ENCODE peak calls at places on chromosomes 1 and 21, in ten cellular contexts. One of them, this sample, is unnamed.
A peak's percentile ranks its signal among the peaks of the same experiment; 100 is the strongest.

GRCh38 chr1:233707153-233707905 is 93.4 kb downstream of the KCNK1 start:
- DNase-seq in AG04450: no peak
- DNase-seq in PC-9: peak; percentile 81
- DNase-seq in cardiac muscle cell: peak; percentile 8
- DNase-seq in A549: peak; percentile 69
- DNase-seq in upper lobe of right lung: no peak
- DNase-seq in mammary epithelial cell: peak; percentile 89
- DNase-seq in MM.1S: no peak
- DNase-seq in endothelial cell of umbilical vein: no peak
- DNase-seq in dorsolateral prefrontal cortex: no peak
- DNase-seq in this sample: no peak

GRCh38 chr1:86507935-86508582 is 38.8 kb upstream of the CLCA4 start:
- DNase-seq in AG04450: peak; percentile 11
- DNase-seq in PC-9: no peak
- DNase-seq in cardiac muscle cell: peak; percentile 70
- DNase-seq in A549: no peak
- DNase-seq in upper lobe of right lung: no peak
- DNase-seq in mammary epithelial cell: no peak
- DNase-seq in MM.1S: peak; percentile 19
- DNase-seq in endothelial cell of umbilical vein: peak; percentile 28
- DNase-seq in dorsolateral prefrontal cortex: no peak
- DNase-seq in this sample: peak; percentile 30

GRCh38 chr1:174940776-174941175 is 59.0 kb upstream of the CACYBP start:
- DNase-seq in AG04450: no peak
- DNase-seq in PC-9: no peak
- DNase-seq in cardiac muscle cell: no peak
- DNase-seq in A549: no peak
- DNase-seq in upper lobe of right lung: no peak
- DNase-seq in mammary epithelial cell: no peak
- DNase-seq in MM.1S: no peak
- DNase-seq in endothelial cell of umbilical vein: no peak
- DNase-seq in dorsolateral prefrontal cortex: no peak
- DNase-seq in this sample: no peak

GRCh38 chr1:170410391-170411146 is 121.4 kb upstream of the GORAB start:
- DNase-seq in AG04450: no peak
- DNase-seq in PC-9: no peak
- DNase-seq in cardiac muscle cell: peak; percentile 81
- DNase-seq in A549: no peak
- DNase-seq in upper lobe of right lung: no peak
- DNase-seq in mammary epithelial cell: peak; percentile 17
- DNase-seq in MM.1S: no peak
- DNase-seq in endothelial cell of umbilical vein: no peak
- DNase-seq in dorsolateral prefrontal cortex: no peak
- DNase-seq in this sample: no peak

GRCh38 chr1:67618285-67619018 is 66.5 kb upstream of the GADD45A start:
- DNase-seq in AG04450: peak; percentile 87
- DNase-seq in PC-9: no peak
- DNase-seq in cardiac muscle cell: peak; percentile 93
- DNase-seq in A549: no peak
- DNase-seq in upper lobe of right lung: no peak
- DNase-seq in mammary epithelial cell: peak; percentile 96
- DNase-seq in MM.1S: no peak
- DNase-seq in endothelial cell of umbilical vein: peak; percentile 99
- DNase-seq in dorsolateral prefrontal cortex: peak; percentile 44
- DNase-seq in this sample: no peak

GRCh38 chr1:241551759-241552638 is 19.8 kb downstream of the KMO start:
- DNase-seq in AG04450: no peak
- DNase-seq in PC-9: no peak
- DNase-seq in cardiac muscle cell: peak; percentile 57
- DNase-seq in A549: no peak
- DNase-seq in upper lobe of right lung: peak; percentile 64
- DNase-seq in mammary epithelial cell: no peak
- DNase-seq in MM.1S: no peak
- DNase-seq in endothelial cell of umbilical vein: no peak
- DNase-seq in dorsolateral prefrontal cortex: no peak
- DNase-seq in this sample: peak; percentile 54

GRCh38 chr1:110190282-110190929 is 19.7 kb upstream of the KCNC4 start:
- DNase-seq in AG04450: no peak
- DNase-seq in PC-9: peak; percentile 36
- DNase-seq in cardiac muscle cell: no peak
- DNase-seq in A549: no peak
- DNase-seq in upper lobe of right lung: no peak
- DNase-seq in mammary epithelial cell: no peak
- DNase-seq in MM.1S: no peak
- DNase-seq in endothelial cell of umbilical vein: no peak
- DNase-seq in dorsolateral prefrontal cortex: peak; percentile 58
- DNase-seq in this sample: no peak

GRCh38 chr1:183234660-183235476 is 48.8 kb downstream of the LAMC2 start:
- DNase-seq in AG04450: peak; percentile 83
- DNase-seq in PC-9: peak; percentile 81
- DNase-seq in cardiac muscle cell: peak; percentile 98
- DNase-seq in A549: peak; percentile 70
- DNase-seq in upper lobe of right lung: no peak
- DNase-seq in mammary epithelial cell: peak; percentile 99
- DNase-seq in MM.1S: no peak
- DNase-seq in endothelial cell of umbilical vein: peak; percentile 98
- DNase-seq in dorsolateral prefrontal cortex: peak; percentile 42
- DNase-seq in this sample: no peak

GRCh38 chr1:115991909-115992308 is 15.6 kb downstream of the SLC22A15 start:
- DNase-seq in AG04450: no peak
- DNase-seq in PC-9: no peak
- DNase-seq in cardiac muscle cell: no peak
- DNase-seq in A549: no peak
- DNase-seq in upper lobe of right lung: no peak
- DNase-seq in mammary epithelial cell: no peak
- DNase-seq in MM.1S: no peak
- DNase-seq in endothelial cell of umbilical vein: no peak
- DNase-seq in dorsolateral prefrontal cortex: no peak
- DNase-seq in this sample: peak; percentile 11

GRCh38 chr1:12124693-12125421 is 41.9 kb upstream of the TNFRSF1B start:
- DNase-seq in AG04450: peak; percentile 46
- DNase-seq in PC-9: peak; percentile 66
- DNase-seq in cardiac muscle cell: peak; percentile 86
- DNase-seq in A549: peak; percentile 24
- DNase-seq in upper lobe of right lung: peak; percentile 85
- DNase-seq in mammary epithelial cell: peak; percentile 41
- DNase-seq in MM.1S: peak; percentile 54
- DNase-seq in endothelial cell of umbilical vein: peak; percentile 77
- DNase-seq in dorsolateral prefrontal cortex: peak; percentile 76
- DNase-seq in this sample: peak; percentile 73

GRCh38 chr1:18541046-18541795 is 60.5 kb downstream of the KLHDC7A start:
- DNase-seq in AG04450: no peak
- DNase-seq in PC-9: no peak
- DNase-seq in cardiac muscle cell: no peak
- DNase-seq in A549: no peak
- DNase-seq in upper lobe of right lung: peak; percentile 38
- DNase-seq in mammary epithelial cell: no peak
- DNase-seq in MM.1S: no peak
- DNase-seq in endothelial cell of umbilical vein: no peak
- DNase-seq in dorsolateral prefrontal cortex: no peak
- DNase-seq in this sample: no peak

GRCh38 chr1:93516164-93516563 is 68.2 kb downstream of the FNBP1L start:
- DNase-seq in AG04450: no peak
- DNase-seq in PC-9: no peak
- DNase-seq in cardiac muscle cell: no peak
- DNase-seq in A549: no peak
- DNase-seq in upper lobe of right lung: no peak
- DNase-seq in mammary epithelial cell: peak; percentile 32
- DNase-seq in MM.1S: no peak
- DNase-seq in endothelial cell of umbilical vein: no peak
- DNase-seq in dorsolateral prefrontal cortex: no peak
- DNase-seq in this sample: no peak

DNA sequence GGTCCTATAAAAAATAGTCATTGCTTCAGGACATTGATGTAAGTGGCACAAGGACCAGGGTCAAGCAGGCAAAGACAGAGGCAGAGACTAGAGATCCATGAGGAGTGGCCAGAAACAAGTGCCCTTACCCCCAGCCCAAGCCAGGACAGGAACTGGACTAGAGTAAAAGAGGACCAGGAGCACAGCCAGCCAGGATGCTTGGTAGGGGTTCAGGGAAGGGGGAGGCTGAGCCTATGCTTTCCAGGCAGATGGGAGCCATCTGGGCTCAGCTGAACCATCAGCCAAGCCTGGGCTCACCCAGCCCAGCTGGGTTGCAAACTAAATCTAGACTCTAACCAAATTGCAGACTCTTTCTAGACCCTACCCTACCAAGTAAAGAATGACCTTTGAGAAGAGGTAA is 15.2 kb downstream of the PDZK1IP1 start:
- DNase-seq in AG04450: no peak
- DNase-seq in PC-9: no peak
- DNase-seq in cardiac muscle cell: no peak
- DNase-seq in A549: no peak
- DNase-seq in upper lobe of right lung: peak; percentile 44
- DNase-seq in mammary epithelial cell: no peak
- DNase-seq in MM.1S: no peak
- DNase-seq in endothelial cell of umbilical vein: no peak
- DNase-seq in dorsolateral prefrontal cortex: no peak
- DNase-seq in this sample: no peak
- H3K27ac ChIP-seq in AG04450: no peak overlapping the region
- H3K27ac ChIP-seq in PC-9: no peak overlapping the region
- H3K27ac ChIP-seq in cardiac muscle cell: no peak overlapping the region
- H3K27ac ChIP-seq in A549: no peak overlapping the region
- H3K27ac ChIP-seq in upper lobe of right lung: no peak overlapping the region
- H3K27ac ChIP-seq in mammary epithelial cell: no peak overlapping the region
- H3K27ac ChIP-seq in MM.1S: no peak overlapping the region
- H3K27ac ChIP-seq in endothelial cell of umbilical vein: no peak overlapping the region
- H3K27ac ChIP-seq in dorsolateral prefrontal cortex: no peak overlapping the region
- H3K27ac ChIP-seq in this sample: no peak overlapping the region

GRCh38 chr21:34988625-34989024 is 60.5 kb downstream of the RUNX1 start:
- DNase-seq in AG04450: no peak
- DNase-seq in PC-9: no peak
- DNase-seq in cardiac muscle cell: no peak
- DNase-seq in A549: no peak
- DNase-seq in upper lobe of right lung: no peak
- DNase-seq in mammary epithelial cell: no peak
- DNase-seq in MM.1S: no peak
- DNase-seq in endothelial cell of umbilical vein: no peak
- DNase-seq in dorsolateral prefrontal cortex: no peak
- DNase-seq in this sample: no peak
- H3K27ac ChIP-seq in AG04450: no peak overlapping the region
- H3K27ac ChIP-seq in PC-9: no peak overlapping the region
- H3K27ac ChIP-seq in cardiac muscle cell: no peak overlapping the region
- H3K27ac ChIP-seq in A549: no peak overlapping the region
- H3K27ac ChIP-seq in upper lobe of right lung: no peak overlapping the region
- H3K27ac ChIP-seq in mammary epithelial cell: no peak overlapping the region
- H3K27ac ChIP-seq in MM.1S: no peak overlapping the region
- H3K27ac ChIP-seq in endothelial cell of umbilical vein: no peak overlapping the region
- H3K27ac ChIP-seq in dorsolateral prefrontal cortex: no peak overlapping the region
- H3K27ac ChIP-seq in this sample: peak overlapping the region; percentile 48

GRCh38 chr1:36359911-36360310 is 25.8 kb downstream of the STK40 start:
- DNase-seq in AG04450: no peak
- DNase-seq in PC-9: peak; percentile 59
- DNase-seq in cardiac muscle cell: no peak
- DNase-seq in A549: no peak
- DNase-seq in upper lobe of right lung: no peak
- DNase-seq in mammary epithelial cell: peak; percentile 6
- DNase-seq in MM.1S: no peak
- DNase-seq in endothelial cell of umbilical vein: no peak
- DNase-seq in dorsolateral prefrontal cortex: no peak
- DNase-seq in this sample: no peak
- H3K27ac ChIP-seq in AG04450: peak overlapping the region; percentile 47
- H3K27ac ChIP-seq in PC-9: peak overlapping the region; percentile 38
- H3K27ac ChIP-seq in cardiac muscle cell: no peak overlapping the region
- H3K27ac ChIP-seq in A549: no peak overlapping the region
- H3K27ac ChIP-seq in upper lobe of right lung: no peak overlapping the region
- H3K27ac ChIP-seq in mammary epithelial cell: no peak overlapping the region
- H3K27ac ChIP-seq in MM.1S: no peak overlapping the region
- H3K27ac ChIP-seq in endothelial cell of umbilical vein: no peak overlapping the region
- H3K27ac ChIP-seq in dorsolateral prefrontal cortex: no peak overlapping the region
- H3K27ac ChIP-seq in this sample: peak overlapping the region; percentile 52

GRCh38 chr1:204874274-204874673 is 3.6 kb downstream of the NFASC start:
- DNase-seq in AG04450: no peak
- DNase-seq in PC-9: no peak
- DNase-seq in cardiac muscle cell: no peak
- DNase-seq in A549: no peak
- DNase-seq in upper lobe of right lung: no peak
- DNase-seq in mammary epithelial cell: no peak
- DNase-seq in MM.1S: no peak
- DNase-seq in endothelial cell of umbilical vein: no peak
- DNase-seq in dorsolateral prefrontal cortex: no peak
- DNase-seq in this sample: no peak

GRCh38 chr1:204875255-204875654 is 4.6 kb downstream of the NFASC start:
- DNase-seq in AG04450: no peak
- DNase-seq in PC-9: no peak
- DNase-seq in cardiac muscle cell: no peak
- DNase-seq in A549: no peak
- DNase-seq in upper lobe of right lung: no peak
- DNase-seq in mammary epithelial cell: no peak
- DNase-seq in MM.1S: no peak
- DNase-seq in endothelial cell of umbilical vein: no peak
- DNase-seq in dorsolateral prefrontal cortex: no peak
- DNase-seq in this sample: no peak

GRCh38 chr1:204872262-204872881 is 1.7 kb downstream of the NFASC start:
- DNase-seq in AG04450: no peak
- DNase-seq in PC-9: no peak
- DNase-seq in cardiac muscle cell: no peak
- DNase-seq in A549: no peak
- DNase-seq in upper lobe of right lung: no peak
- DNase-seq in mammary epithelial cell: no peak
- DNase-seq in MM.1S: no peak
- DNase-seq in endothelial cell of umbilical vein: no peak
- DNase-seq in dorsolateral prefrontal cortex: peak; percentile 63
- DNase-seq in this sample: no peak

GRCh38 chr1:204873176-204873575 is 2.5 kb downstream of the NFASC start:
- DNase-seq in AG04450: no peak
- DNase-seq in PC-9: no peak
- DNase-seq in cardiac muscle cell: no peak
- DNase-seq in A549: no peak
- DNase-seq in upper lobe of right lung: no peak
- DNase-seq in mammary epithelial cell: no peak
- DNase-seq in MM.1S: no peak
- DNase-seq in endothelial cell of umbilical vein: no peak
- DNase-seq in dorsolateral prefrontal cortex: no peak
- DNase-seq in this sample: no peak

GRCh38 chr1:204873714-204874113 is 3.1 kb downstream of the NFASC start:
- DNase-seq in AG04450: no peak
- DNase-seq in PC-9: no peak
- DNase-seq in cardiac muscle cell: no peak
- DNase-seq in A549: no peak
- DNase-seq in upper lobe of right lung: no peak
- DNase-seq in mammary epithelial cell: no peak
- DNase-seq in MM.1S: no peak
- DNase-seq in endothelial cell of umbilical vein: no peak
- DNase-seq in dorsolateral prefrontal cortex: no peak
- DNase-seq in this sample: no peak
- H3K27ac ChIP-seq in AG04450: no peak overlapping the region
- H3K27ac ChIP-seq in PC-9: no peak overlapping the region
- H3K27ac ChIP-seq in cardiac muscle cell: no peak overlapping the region
- H3K27ac ChIP-seq in A549: no peak overlapping the region
- H3K27ac ChIP-seq in upper lobe of right lung: no peak overlapping the region
- H3K27ac ChIP-seq in mammary epithelial cell: no peak overlapping the region
- H3K27ac ChIP-seq in MM.1S: no peak overlapping the region
- H3K27ac ChIP-seq in endothelial cell of umbilical vein: no peak overlapping the region
- H3K27ac ChIP-seq in dorsolateral prefrontal cortex: peak overlapping the region; percentile 98
- H3K27ac ChIP-seq in this sample: no peak overlapping the region

GRCh38 chr1:161928056-161928455 is 95.6 kb downstream of the OLFML2B start:
- DNase-seq in AG04450: no peak
- DNase-seq in PC-9: no peak
- DNase-seq in cardiac muscle cell: no peak
- DNase-seq in A549: no peak
- DNase-seq in upper lobe of right lung: no peak
- DNase-seq in mammary epithelial cell: no peak
- DNase-seq in MM.1S: no peak
- DNase-seq in endothelial cell of umbilical vein: no peak
- DNase-seq in dorsolateral prefrontal cortex: no peak
- DNase-seq in this sample: no peak
- H3K27ac ChIP-seq in AG04450: no peak overlapping the region
- H3K27ac ChIP-seq in PC-9: no peak overlapping the region
- H3K27ac ChIP-seq in cardiac muscle cell: no peak overlapping the region
- H3K27ac ChIP-seq in A549: no peak overlapping the region
- H3K27ac ChIP-seq in upper lobe of right lung: no peak overlapping the region
- H3K27ac ChIP-seq in mammary epithelial cell: no peak overlapping the region
- H3K27ac ChIP-seq in MM.1S: no peak overlapping the region
- H3K27ac ChIP-seq in endothelial cell of umbilical vein: no peak overlapping the region
- H3K27ac ChIP-seq in dorsolateral prefrontal cortex: no peak overlapping the region
- H3K27ac ChIP-seq in this sample: no peak overlapping the region

This sample was measured in naive thymus-derived CD4-positive, alpha-beta T cell.